ENCODE peak calls at places on chromosome 1, in five cellular contexts. F is fibroblast of lung, W is cardiac muscle cell, R is hepatocyte, V is BJ. S is an unnamed sample.

GRCh38 chr1:212613440-212614335 is 5.1 kb downstream of the ATF3 start:
- DNase-seq in F (no peak), R (no peak), V (no peak), W (no peak), S (no peak)

GRCh38 chr1:221487781-221488520 is 253.9 kb downstream of the DUSP10 start:
- DNase-seq in V (peak; percentile 45), F (peak; percentile 89), R (no peak), W (no peak), S (no peak)

GRCh38 chr1:4584471-4584870 is 69.9 kb upstream of the AJAP1 start:
- DNase-seq in R (no peak), V (no peak), F (no peak), W (no peak), S (no peak)

GRCh38 chr1:7388141-7388487 is 383.0 kb upstream of the VAMP3 start:
- DNase-seq in F (no peak), V (no peak), R (no peak), W (no peak), S (no peak)

GRCh38 chr1:53458634-53459033 is 565 bp upstream of the DMRTB1 start:
- DNase-seq in V (no peak), W (no peak), R (no peak), F (no peak), S (no peak)

GRCh38 chr1:54474500-54475235 is 68.5 kb upstream of the SSBP3 start:
- DNase-seq in F (no peak), W (peak; percentile 65), V (no peak), R (peak; percentile 66), S (no peak)

GRCh38 chr1:223834660-223835263 is 11.0 kb downstream of the TP53BP2 start:
- DNase-seq in R (no peak), V (no peak), W (no peak), F (peak; percentile 67), S (no peak)

GRCh38 chr1:94725566-94725965 is 94.6 kb upstream of the SLC44A3 start:
- DNase-seq in R (no peak), W (no peak), V (no peak), F (peak; percentile 57), S (no peak)

GRCh38 chr1:78419309-78419708 is 71.5 kb upstream of the PTGFR start:
- DNase-seq in W (no peak), R (no peak), F (peak; percentile 91), V (peak; percentile 95), S (no peak)

GRCh38 chr1:77048615-77049005 is 170.6 kb downstream of the PIGK start:
- DNase-seq in F (no peak), W (no peak), R (no peak), V (no peak), S (no peak)

GRCh38 chr1:197197430-197197997 is 51.0 kb upstream of the ASPM start:
- DNase-seq in R (no peak), V (no peak), F (no peak), W (no peak), S (no peak)

GRCh38 chr1:18324246-18324645 is 156.5 kb upstream of the KLHDC7A start:
- DNase-seq in W (no peak), R (no peak), F (no peak), V (no peak), S (no peak)
- TF ChIP-seq CTCF in W (peak; percentile 22), R (peak; percentile 10), F (no peak), V (no peak), S (no peak)

DNA sequence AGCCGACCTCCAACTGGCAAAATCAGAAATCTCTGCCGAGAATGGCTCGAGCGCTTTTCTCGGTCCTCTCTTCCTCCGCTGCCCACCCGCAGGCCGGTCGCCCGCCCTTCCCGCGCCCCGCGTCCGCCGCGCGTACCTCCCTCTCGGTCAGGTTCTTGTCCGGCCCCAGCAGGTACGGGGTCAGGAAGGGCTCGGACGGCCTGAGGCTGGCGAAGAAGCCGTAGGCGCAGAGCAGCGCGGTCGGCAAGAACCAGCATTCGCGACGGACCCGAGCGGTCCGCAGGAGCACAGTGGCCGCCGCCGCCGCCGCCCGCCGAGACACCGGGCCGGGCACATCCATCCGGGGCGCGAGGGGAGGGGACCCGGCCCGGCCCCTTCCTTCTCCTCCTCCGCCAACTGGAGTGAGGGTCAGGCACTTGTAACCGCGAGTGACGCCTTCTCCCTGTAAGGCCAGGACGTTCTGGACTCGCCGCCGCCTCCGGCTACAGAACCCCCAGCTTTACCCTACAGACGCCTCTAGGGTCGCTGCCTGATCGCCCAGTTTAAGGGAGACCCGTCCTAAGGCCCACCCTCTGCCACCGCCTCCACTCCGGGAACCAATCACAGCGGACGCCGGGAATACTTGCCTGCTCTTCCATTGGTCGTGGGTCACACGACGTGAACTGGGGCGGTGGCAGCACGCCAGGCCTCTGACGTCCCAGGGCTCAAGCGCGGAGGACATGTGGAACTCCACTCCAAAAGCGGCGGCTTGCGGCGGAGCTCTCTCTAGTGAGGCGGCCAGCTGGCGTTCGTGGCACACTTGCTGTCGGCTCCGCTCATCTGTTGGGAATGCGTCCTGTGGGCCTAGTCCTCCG is at the start of gene SLC19A2:
- DNase-seq in W (peak; percentile 99), R (peak; percentile 100), V (peak; percentile 96), F (peak; percentile 100), S (peak; percentile 98)
- TF ChIP-seq CTCF in W (peak; percentile 31), R (peak; percentile 24), V (peak; percentile 36), F (peak; percentile 21), S (no peak)

GRCh38 chr1:232973652-232974611 is 23.5 kb downstream of the NTPCR start:
- DNase-seq in F (no peak), W (no peak), V (no peak), R (no peak), S (no peak)
- TF ChIP-seq CTCF in F (no peak), W (no peak), V (no peak), R (no peak), S (no peak)

DNA sequence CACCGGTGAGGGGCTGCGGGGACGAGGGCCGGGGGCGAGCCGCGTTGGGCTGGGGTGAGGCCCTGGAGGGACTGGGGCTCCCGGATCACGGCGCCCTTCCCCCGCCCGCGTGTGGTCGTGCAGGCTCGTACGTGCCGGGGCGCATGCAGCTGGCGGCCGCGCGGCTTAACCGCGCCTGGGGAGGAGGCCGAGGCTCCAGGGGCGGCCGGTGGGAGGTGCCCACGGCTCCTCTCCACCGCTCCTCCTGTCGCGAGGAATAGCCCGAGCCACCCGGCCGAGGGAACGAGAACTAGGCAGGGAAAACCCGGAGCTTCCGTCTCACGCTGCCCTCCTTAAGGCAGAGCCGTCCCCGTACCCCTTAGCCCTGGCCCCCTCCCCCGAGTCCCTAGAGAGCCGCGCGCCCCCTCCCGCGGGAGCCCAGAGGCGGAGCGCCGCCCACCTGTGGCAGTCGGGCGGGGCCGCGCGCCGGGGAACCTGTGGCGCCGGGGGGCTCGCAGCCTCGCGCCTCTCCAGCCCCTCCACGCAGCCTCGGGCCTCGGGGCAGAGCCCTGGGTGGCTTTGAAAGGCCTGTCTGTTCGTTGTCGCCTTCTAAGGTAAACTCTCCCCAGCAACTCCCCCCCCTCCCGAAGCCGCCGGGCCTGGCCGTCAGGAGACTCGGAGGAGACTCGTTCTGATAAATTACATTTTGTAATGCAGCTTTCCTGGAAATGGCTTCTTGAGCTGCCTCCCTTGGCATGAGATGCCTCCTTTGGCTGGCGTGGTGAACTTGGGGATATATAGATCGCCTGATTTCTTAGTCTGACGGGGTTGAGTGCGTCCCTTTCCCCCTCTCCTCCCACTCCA is 766 bp downstream of the AK4 start:
- DNase-seq in W (peak; percentile 71), F (peak; percentile 23), V (no peak), R (peak; percentile 69), S (peak; percentile 53)
- TF ChIP-seq CTCF in W (no peak), F (no peak), V (no peak), R (no peak), S (no peak)

GRCh38 chr1:209936125-209936524 is 1.9 kb upstream of the SYT14 start:
- DNase-seq in V (no peak), R (no peak), F (no peak), W (no peak), S (no peak)

GRCh38 chr1:209937996-209938959 is at the start of gene SYT14:
- DNase-seq in V (peak; percentile 4), F (peak; percentile 77), R (peak; percentile 61), W (peak; percentile 77), S (no peak)
- TF ChIP-seq CTCF in V (peak; percentile 21), F (no peak), R (no peak), W (peak; percentile 8), S (no peak)

GRCh38 chr1:30353637-30354036 is 369.7 kb downstream of the MATN1 start:
- DNase-seq in W (peak; percentile 46), R (no peak), V (no peak), F (peak; percentile 10), S (no peak)
- TF ChIP-seq CTCF in W (peak; percentile 52), R (peak; percentile 41), V (peak; percentile 53), F (peak; percentile 41), S (no peak)

S was measured in CD14-positive monocyte.